ENCODE peak calls at places on chromosomes 4 and X, in six cellular contexts. X is GM12865, J is HTR-8/SVneo, B is amygdala, Z is kidney glomerular epithelial cell, N is hypothalamus. O is an unnamed sample.

GRCh38 chr4:102439835-102440234 is 61.3 kb upstream of the NFKB1 start:
- DNase-seq in B (no peak), X (no peak), J (no peak), Z (peak; percentile 63), N (no peak), O (no peak)

GRCh38 chrX:102659790-102660757 is 8.8 kb downstream of the GPRASP1 start:
- DNase-seq in X (peak; percentile 79), Z (peak; percentile 5), J (peak; percentile 47), B (peak; percentile 13), N (peak; percentile 75), O (peak; percentile 44)

GRCh38 chrX:80335062-80335830 is 85.0 kb upstream of the TENT5D start:
- DNase-seq in N (no peak), Z (peak; percentile 12), B (no peak), J (no peak), X (no peak), O (peak; percentile 2)

GRCh38 chrX:131650637-131651410 is 107.0 kb downstream of the OR13H1 start:
- DNase-seq in J (no peak), Z (no peak), X (no peak), B (no peak), N (no peak), O (no peak)

GRCh38 chr4:159290321-159291030 is 187.6 kb downstream of the RAPGEF2 start:
- DNase-seq in X (no peak), Z (peak; percentile 54), B (no peak), J (no peak), N (no peak), O (no peak)

GRCh38 chr4:1975391-1975801 is 33.4 kb downstream of the NELFA start:
- DNase-seq in N (no peak), J (no peak), X (no peak), B (no peak), Z (no peak), O (no peak)

GRCh38 chrX:42027367-42028025 is 104.1 kb upstream of the CASK start:
- DNase-seq in N (no peak), J (no peak), B (no peak), X (peak; percentile 15), Z (no peak), O (no peak)

GRCh38 chrX:33211356-33212254 is at the start of gene DMD:
- DNase-seq in B (no peak), J (peak; percentile 22), Z (peak; percentile 49), X (no peak), N (peak; percentile 19), O (no peak)

GRCh38 chr4:61152433-61152832 is 47.7 kb upstream of the ADGRL3 start:
- DNase-seq in X (no peak), B (no peak), J (no peak), Z (no peak), N (no peak), O (no peak)

GRCh38 chrX:151402719-151403390 is 5.8 kb downstream of the VMA21 start:
- DNase-seq in B (no peak), N (no peak), J (no peak), X (no peak), Z (no peak), O (peak; percentile 1)

GRCh38 chrX:30888526-30889146 is 418 bp downstream of the TAB3 start:
- DNase-seq in Z (no peak), X (no peak), J (no peak), N (no peak), B (no peak), O (no peak)

GRCh38 chrX:12263211-12263610 is 124.9 kb downstream of the FRMPD4 start:
- DNase-seq in J (no peak), Z (no peak), B (no peak), X (no peak), N (no peak), O (no peak)

GRCh38 chr4:90198086-90198847 is 71.1 kb downstream of the CCSER1 start:
- DNase-seq in N (no peak), X (no peak), J (no peak), Z (no peak), B (no peak), O (no peak)

GRCh38 chrX:44507292-44507691 is 35.4 kb downstream of the FUNDC1 start:
- DNase-seq in B (no peak), Z (no peak), N (no peak), X (peak; percentile 2), J (no peak), O (no peak)

GRCh38 chr4:82425478-82425877 is 4.8 kb downstream of the HNRNPDL start:
- DNase-seq in J (no peak), N (no peak), B (no peak), X (no peak), Z (no peak), O (no peak)

GRCh38 chr4:2534904-2535385 is 1.5 kb upstream of the FAM193A start:
- DNase-seq in Z (no peak), N (no peak), X (peak; percentile 7), B (no peak), J (no peak), O (no peak)

GRCh38 chrX:109732319-109732779 is 708 bp downstream of the ACSL4 start:
- DNase-seq in N (no peak), X (peak; percentile 33), Z (peak; percentile 36), J (no peak), B (no peak), O (no peak)

GRCh38 chr4:153207561-153207960 is 3.3 kb downstream of the TRIM2 start:
- DNase-seq in N (no peak), J (peak; percentile 56), X (no peak), B (no peak), Z (no peak), O (no peak)

GRCh38 chrX:15349046-15349445 is 13.7 kb upstream of the PIGA start:
- DNase-seq in N (no peak), Z (peak; percentile 27), J (peak; percentile 47), B (peak; percentile 7), X (peak; percentile 60), O (peak; percentile 0)

GRCh38 chr4:8070751-8071718 is 87.6 kb downstream of the ABLIM2 start:
- DNase-seq in N (no peak), J (no peak), Z (no peak), B (no peak), X (no peak), O (no peak)

GRCh38 chr4:123616970-123617392 is 220.4 kb downstream of the SPRY1 start:
- DNase-seq in B (peak; percentile 56), X (no peak), J (no peak), N (peak; percentile 78), Z (no peak), O (no peak)

GRCh38 chr4:128728190-128728589 is 81.3 kb upstream of the JADE1 start:
- DNase-seq in N (no peak), X (no peak), Z (no peak), J (no peak), B (no peak), O (no peak)

GRCh38 chr4:5036239-5036638 is 15.0 kb upstream of the STK32B start:
- DNase-seq in X (peak; percentile 55), N (no peak), B (no peak), Z (peak; percentile 9), J (no peak), O (no peak)

GRCh38 chr4:144903953-144904711 is 193.9 kb downstream of the ANAPC10 start:
- DNase-seq in X (no peak), N (no peak), Z (peak; percentile 20), B (no peak), J (no peak), O (no peak)

GRCh38 chr4:33837043-33837442 is 2407.3 kb downstream of the ARAP2 start:
- DNase-seq in X (no peak), Z (peak; percentile 69), J (peak; percentile 19), B (no peak), N (no peak), O (no peak)

GRCh38 chr4:87375719-87376291 is 15.2 kb downstream of the HSD17B11 start:
- DNase-seq in N (peak; percentile 5), Z (peak; percentile 59), X (peak; percentile 64), B (no peak), J (peak; percentile 23), O (no peak)

GRCh38 chr4:20544645-20545044 is 155.6 kb upstream of the PACRGL start:
- DNase-seq in X (peak; percentile 1), Z (peak; percentile 63), B (no peak), N (no peak), J (peak; percentile 32), O (no peak)

GRCh38 chr4:138062929-138063328 is 179.2 kb downstream of the SLC7A11 start:
- DNase-seq in X (no peak), N (no peak), Z (peak; percentile 31), B (no peak), J (peak; percentile 42), O (no peak)

GRCh38 chrX:37347420-37347819 is 1.7 kb upstream of the PRRG1 start:
- DNase-seq in B (no peak), Z (peak; percentile 37), J (no peak), X (no peak), N (no peak), O (no peak)

GRCh38 chrX:39016551-39016950 is 215.3 kb downstream of the MID1IP1 start:
- DNase-seq in X (no peak), N (no peak), B (no peak), J (no peak), Z (no peak), O (no peak)

GRCh38 chr4:88897180-88897579 is 159.8 kb downstream of the FAM13A start:
- DNase-seq in Z (no peak), N (no peak), B (no peak), J (no peak), X (no peak), O (no peak)

GRCh38 chr4:89411539-89411938 is 103.9 kb upstream of the GPRIN3 start:
- DNase-seq in Z (no peak), N (no peak), B (no peak), J (no peak), X (no peak), O (no peak)

GRCh38 chr4:54586343-54586953 is 71.3 kb upstream of the KIT start:
- DNase-seq in N (no peak), B (no peak), Z (no peak), J (peak; percentile 37), X (no peak), O (peak; percentile 44)

GRCh38 chr4:64670647-64671046 is 261.4 kb upstream of the TECRL start:
- DNase-seq in N (no peak), X (no peak), Z (no peak), B (no peak), J (no peak), O (no peak)

GRCh38 chrX:128518508-128518907 is 466.3 kb upstream of the ACTRT1 start:
- DNase-seq in Z (peak; percentile 36), J (no peak), B (no peak), N (no peak), X (peak; percentile 0), O (peak; percentile 5)

GRCh38 chr4:4410271-4410670 is 23.4 kb downstream of the NSG1 start:
- DNase-seq in J (no peak), N (no peak), X (no peak), Z (no peak), B (no peak), O (no peak)

GRCh38 chr4:80875642-80876041 is 154.9 kb upstream of the BMP3 start:
- DNase-seq in X (peak; percentile 84), N (no peak), B (no peak), Z (no peak), J (no peak), O (no peak)

GRCh38 chr4:48739560-48740019 is 40.5 kb downstream of the FRYL start:
- DNase-seq in X (peak; percentile 56), J (no peak), N (no peak), Z (no peak), B (no peak), O (no peak)